ENCODE peak calls at places on chromosomes 6 and 20, in ten cellular contexts. G is dorsolateral prefrontal cortex, F is adrenal gland, T is PC-3, K is NB4, R is vagina, V is A549, X is HL-60, Y is AG04450, I is cardiac muscle cell. O is an unnamed sample.

GRCh38 chr6:4350571-4351505 is 215.5 kb upstream of the ECI2 start:
- DNase-seq in K (no peak), R (no peak), F (peak), Y (no peak), V (no peak), X (no peak), T (no peak), G (no peak), I (no peak), O (no peak)

GRCh38 chr6:73309784-73310502 is 44.1 kb downstream of the DPPA5 start:
- DNase-seq in I (peak), G (peak), X (peak), V (peak), T (peak), K (peak), R (no peak), Y (no peak), F (no peak), O (no peak)

GRCh38 chr6:72865467-72865866 is 243.6 kb downstream of the KCNQ5 start:
- DNase-seq in R (no peak), Y (no peak), F (no peak), V (no peak), X (no peak), K (no peak), G (no peak), T (no peak), I (no peak), O (no peak)

GRCh38 chr6:72321741-72322140 is 300.1 kb upstream of the KCNQ5 start:
- DNase-seq in X (no peak), I (no peak), F (no peak), K (no peak), G (no peak), V (no peak), Y (peak), T (no peak), R (no peak), O (no peak)

GRCh38 chr20:57030611-57031600 is 235.5 kb downstream of the BMP7 start:
- DNase-seq in X (no peak), R (no peak), V (no peak), Y (no peak), I (peak), K (no peak), G (no peak), T (peak), F (no peak), O (peak)

GRCh38 chr6:87382861-87383260 is 24.9 kb upstream of the CFAP206 start:
- DNase-seq in R (no peak), G (no peak), Y (no peak), F (peak), K (no peak), I (no peak), T (no peak), X (no peak), V (no peak), O (no peak)

GRCh38 chr20:10047427-10047826 is 12.6 kb downstream of the ANKEF1 start:
- DNase-seq in T (peak), V (peak), K (peak), X (no peak), R (no peak), F (no peak), Y (no peak), G (peak), I (peak), O (no peak)

GRCh38 chr6:114249522-114249921 is 93.3 kb downstream of the HS3ST5 start:
- DNase-seq in R (no peak), Y (no peak), G (no peak), V (no peak), F (no peak), I (no peak), T (no peak), K (no peak), X (no peak), O (no peak)

GRCh38 chr6:137496392-137496767 is 2.2 kb upstream of the OLIG3 start:
- DNase-seq in V (no peak), Y (no peak), G (no peak), T (no peak), R (no peak), I (no peak), K (no peak), F (no peak), X (no peak), O (no peak)

GRCh38 chr6:21780601-21781000 is 187.1 kb downstream of the SOX4 start:
- DNase-seq in V (no peak), F (no peak), Y (no peak), T (no peak), I (no peak), K (no peak), X (no peak), G (no peak), R (no peak), O (peak)

GRCh38 chr6:54245265-54245664 is 63.0 kb upstream of the TINAG start:
- DNase-seq in Y (no peak), I (no peak), K (no peak), G (no peak), X (no peak), V (no peak), T (no peak), F (no peak), R (no peak), O (no peak)

GRCh38 chr20:41003143-41003932 is 25.3 kb upstream of the TOP1 start:
- DNase-seq in I (no peak), Y (peak), G (no peak), K (peak), T (peak), F (peak), X (peak), R (no peak), V (peak), O (peak)
- H3K4me3 ChIP-seq in I (no peak), Y (peak), G (no peak), K (no peak), T (peak), F (no peak), X (no peak), R (no peak), V (no peak), O (peak)

DNA sequence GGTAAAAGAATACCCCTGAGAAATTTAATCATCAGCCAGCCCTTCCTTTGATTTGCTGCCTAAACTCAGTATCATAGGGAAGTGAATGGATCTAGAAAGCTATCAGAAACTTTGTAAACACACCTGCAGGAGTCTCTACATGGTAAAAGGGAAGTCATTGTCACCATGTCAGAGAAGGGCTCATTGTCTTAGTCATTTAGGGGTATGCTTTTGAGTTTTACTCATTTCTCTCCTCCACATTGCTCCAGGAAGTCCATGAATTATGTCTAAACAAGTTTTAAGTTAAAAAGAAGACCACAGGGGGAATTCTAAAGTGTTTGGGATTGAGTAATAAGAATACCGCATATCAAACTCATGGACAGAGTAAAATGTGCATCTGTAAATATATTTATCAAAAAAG is 2.5 kb downstream of the SLC17A1 start:
- DNase-seq in K (no peak), T (no peak), V (no peak), Y (no peak), F (no peak), G (no peak), I (no peak), R (no peak), X (no peak), O (no peak)
- TF ChIP-seq CTCF in K (no peak), T (no peak), V (no peak), Y (no peak), F (no peak), G (no peak), I (no peak), R (no peak), X (no peak), O (no peak)

DNA sequence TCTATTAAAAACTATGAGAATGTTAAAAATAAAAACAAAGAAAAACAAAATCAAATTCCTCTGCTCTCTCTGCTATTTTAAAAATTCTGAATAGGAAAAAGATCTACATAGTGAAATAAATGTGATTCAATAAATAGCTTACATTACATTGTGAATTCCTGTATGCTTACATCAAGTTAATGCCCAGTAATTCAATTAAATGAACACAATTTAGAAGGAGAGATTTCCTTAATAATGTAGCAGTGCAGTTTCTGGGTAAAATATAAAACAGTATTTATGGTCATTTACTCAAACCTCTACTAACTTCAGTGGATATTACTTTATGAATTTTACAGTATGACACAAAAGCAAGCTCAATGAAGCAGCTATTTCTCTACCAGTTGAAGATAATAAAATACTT is 594.6 kb downstream of the EYS start:
- DNase-seq in V (no peak), K (no peak), X (no peak), I (no peak), F (no peak), G (no peak), T (no peak), Y (no peak), R (no peak), O (no peak)
- H3K4me3 ChIP-seq in V (no peak), K (no peak), X (no peak), I (no peak), F (no peak), G (no peak), T (no peak), Y (no peak), R (no peak), O (no peak)

GRCh38 chr6:132596201-132596600 is 6.7 kb upstream of the TAAR5 start:
- DNase-seq in R (no peak), G (no peak), F (no peak), V (no peak), K (no peak), T (no peak), Y (no peak), X (no peak), I (no peak), O (no peak)

GRCh38 chr6:132598473-132598872 is 8.9 kb upstream of the TAAR5 start:
- DNase-seq in X (peak), I (peak), T (peak), V (peak), F (no peak), R (no peak), G (no peak), Y (no peak), K (peak), O (no peak)
- TF ChIP-seq CTCF in X (peak), I (peak), T (peak), V (peak), F (no peak), R (no peak), G (no peak), Y (peak), K (peak), O (no peak)

DNA sequence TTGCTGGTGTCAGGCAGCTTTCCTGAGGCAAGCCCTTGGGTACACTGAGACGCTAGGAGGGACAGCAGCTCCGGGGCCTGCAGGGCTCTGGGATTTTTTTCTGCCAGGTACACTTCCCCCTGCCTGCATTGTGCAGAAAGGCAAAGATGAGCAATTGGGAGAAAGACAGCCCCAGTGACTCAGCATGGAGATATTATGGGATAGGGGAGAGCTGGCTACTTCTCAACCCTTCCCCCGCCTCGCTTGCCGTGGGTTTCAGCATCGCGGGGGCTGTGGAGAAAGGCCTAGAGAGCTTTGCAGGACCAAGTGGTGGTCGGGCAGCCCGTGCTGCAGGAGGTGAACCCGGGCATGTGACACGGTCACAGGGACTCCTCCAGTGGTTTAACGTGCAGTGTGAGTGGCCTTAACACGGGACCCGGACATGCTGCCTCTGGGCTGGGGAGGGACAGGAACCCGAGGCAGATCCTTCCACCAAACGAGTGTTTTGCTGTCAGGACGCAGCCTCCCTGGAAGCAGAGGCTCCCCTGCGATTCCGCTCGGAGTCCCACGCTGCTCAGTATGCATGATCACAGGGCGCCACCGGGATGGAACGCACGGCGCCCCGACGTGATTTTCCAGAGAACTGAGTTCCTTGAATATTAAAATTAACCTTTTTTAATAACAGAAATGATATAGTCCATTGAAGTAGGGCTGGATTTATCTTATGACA is 139.9 kb downstream of the CDH4 start:
- DNase-seq in G (no peak), V (no peak), T (no peak), F (no peak), I (no peak), Y (no peak), K (no peak), R (no peak), X (no peak), O (no peak)
- H3K4me3 ChIP-seq in G (no peak), V (no peak), T (no peak), F (no peak), I (no peak), Y (no peak), K (no peak), R (no peak), X (no peak), O (no peak)

O was measured in astrocyte of the cerebellum.